ENCODE peak calls at places on chromosomes 12 and 14, in six cellular contexts. X, Q, L, S, Z and B are unnamed samples.

GRCh38 chr14:71165121-71165574 is 257.9 kb downstream of the PCNX1 start:
- DNase-seq in X (peak; percentile 73), Q (no peak), L (no peak), S (no peak), Z (peak; percentile 76), B (no peak)

GRCh38 chr12:79911889-79912656 is 22.8 kb downstream of the PPP1R12A start:
- DNase-seq in X (no peak), Q (no peak), L (no peak), S (no peak), Z (no peak), B (no peak)

GRCh38 chr12:54980341-54980740 is 4.2 kb downstream of the TESPA1 start:
- DNase-seq in X (no peak), Q (no peak), L (no peak), S (no peak), Z (no peak), B (no peak)

GRCh38 chr12:8992086-8992409 is 2.7 kb downstream of the KLRG1 start:
- DNase-seq in X (no peak), Q (no peak), L (no peak), S (no peak), Z (no peak), B (no peak)

GRCh38 chr12:81253360-81253759 is 175.5 kb downstream of the ACSS3 start:
- DNase-seq in X (no peak), Q (no peak), L (no peak), S (no peak), Z (no peak), B (no peak)

GRCh38 chr12:47870175-47870781 is 34.5 kb downstream of the VDR start:
- DNase-seq in X (peak; percentile 67), Q (no peak), L (no peak), S (no peak), Z (peak; percentile 58), B (no peak)

GRCh38 chr12:129870796-129871195 is 33.0 kb downstream of the TMEM132D start:
- DNase-seq in X (no peak), Q (peak; percentile 13), L (no peak), S (no peak), Z (no peak), B (no peak)

GRCh38 chr12:79555006-79555925 is 135.5 kb downstream of the PAWR start:
- DNase-seq in X (no peak), Q (no peak), L (no peak), S (no peak), Z (no peak), B (no peak)

GRCh38 chr12:76952995-76953394 is 74.2 kb upstream of the CSRP2 start:
- DNase-seq in X (no peak), Q (no peak), L (no peak), S (no peak), Z (peak; percentile 35), B (no peak)

GRCh38 chr14:69886843-69887242 is 7.6 kb downstream of the SMOC1 start:
- DNase-seq in X (no peak), Q (no peak), L (no peak), S (no peak), Z (no peak), B (no peak)

GRCh38 chr12:80443974-80444666 is at the start of gene PTPRQ:
- DNase-seq in X (no peak), Q (no peak), L (no peak), S (no peak), Z (no peak), B (no peak)

GRCh38 chr12:119676022-119676421 is 8.1 kb downstream of the PRKAB1 start:
- DNase-seq in X (peak; percentile 50), Q (no peak), L (no peak), S (no peak), Z (no peak), B (no peak)

DNA sequence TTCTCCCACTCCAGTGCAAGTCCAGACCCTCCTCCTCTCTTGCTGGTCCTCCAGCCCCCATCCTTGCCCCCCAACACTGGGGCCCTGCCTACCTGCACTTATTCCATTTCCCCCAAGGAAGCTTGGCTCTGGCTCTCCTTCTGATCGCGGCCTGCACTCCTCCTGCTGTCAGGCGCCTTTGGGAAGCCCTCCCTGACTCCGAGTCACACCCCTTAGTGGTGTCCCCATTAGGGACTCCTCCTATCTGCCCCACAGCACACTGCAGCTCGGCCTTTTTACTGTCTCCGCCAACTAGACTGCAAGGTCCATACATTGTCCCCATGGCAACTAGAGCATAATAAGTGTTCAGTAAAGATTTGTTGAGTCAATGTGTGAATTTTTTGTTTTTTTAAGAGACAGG is 32.9 kb downstream of the FIGNL2 start:
- DNase-seq in X (no peak), Q (no peak), L (no peak), S (no peak), Z (no peak), B (no peak)
- TF ChIP-seq CTCF in X (no peak), Q (no peak), L (no peak), S (no peak), Z (no peak), B (no peak)

DNA sequence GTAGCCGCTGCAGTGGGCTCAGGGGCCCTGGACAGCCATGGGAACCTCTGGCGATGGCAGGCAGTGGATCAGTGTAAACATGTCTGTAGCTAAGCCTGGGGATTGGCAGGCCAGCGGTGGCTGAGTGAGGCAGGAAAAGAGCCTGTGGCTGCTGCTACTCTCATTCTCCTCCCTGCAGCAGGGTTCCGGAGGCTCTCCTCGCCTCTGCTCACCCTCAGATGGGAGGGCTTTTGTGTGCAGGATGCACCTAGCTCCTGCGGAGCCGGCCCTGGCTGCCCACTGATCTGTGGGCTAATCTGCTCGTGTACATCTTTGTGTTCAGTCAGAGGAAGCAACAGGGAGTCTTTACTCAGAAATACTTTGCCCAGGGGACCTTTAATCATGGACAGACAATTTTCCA is 59.5 kb downstream of the GALNT8 start:
- DNase-seq in X (no peak), Q (no peak), L (no peak), S (no peak), Z (no peak), B (no peak)
- H3K4me3 ChIP-seq in X (no peak overlapping the region), Q (no peak overlapping the region), L (no peak overlapping the region), S (no peak overlapping the region), Z (no peak overlapping the region), B (no peak overlapping the region)

GRCh38 chr14:96847451-96847850 is 50.3 kb downstream of the VRK1 start:
- DNase-seq in X (no peak), Q (no peak), L (no peak), S (no peak), Z (no peak), B (no peak)
- TF ChIP-seq CTCF in X (no peak), Q (no peak), L (no peak), S (no peak), Z (no peak), B (no peak)

GRCh38 chr12:70360218-70360617 is 5.9 kb upstream of the KCNMB4 start:
- DNase-seq in X (no peak), Q (no peak), L (no peak), S (no peak), Z (no peak), B (no peak)
- H3K4me3 ChIP-seq in X (no peak overlapping the region), Q (no peak overlapping the region), L (no peak overlapping the region), S (no peak overlapping the region), Z (no peak overlapping the region), B (no peak overlapping the region)

GRCh38 chr14:106277503-106277902 is 751.1 kb downstream of the TMEM121 start:
- DNase-seq in X (no peak), Q (no peak), L (no peak), S (no peak), Z (peak; percentile 43), B (no peak)
- TF ChIP-seq CTCF in X (no peak), Q (no peak), L (no peak), S (peak; percentile 40), Z (peak; percentile 86), B (peak; percentile 70)